ENCODE peak calls at places on chromosome 7, in four cellular contexts. S, I, L and D are unnamed samples.

GRCh38 chr7:128031901-128032604 is 816 bp upstream of the LRRC4 start:
- DNase-seq in L (peak; percentile 78), I (peak; percentile 29), S (peak; percentile 90), D (peak; percentile 87)

GRCh38 chr7:47888371-47889265 is 59.6 kb downstream of the PKD1L1 start:
- DNase-seq in L (no peak), S (no peak), I (no peak), D (no peak)

GRCh38 chr7:97013555-97013954 is 8.2 kb downstream of the DLX6 start:
- DNase-seq in S (no peak), L (no peak), I (no peak), D (no peak)

GRCh38 chr7:139774376-139774775 is 3.4 kb downstream of the HIPK2 start:
- DNase-seq in L (no peak), I (no peak), S (no peak), D (peak; percentile 85)

GRCh38 chr7:12715372-12716133 is 28.1 kb downstream of the ARL4A start:
- DNase-seq in I (no peak), L (no peak), S (peak; percentile 94), D (peak; percentile 99)

GRCh38 chr7:101814081-101814995 is 3.1 kb upstream of the CUX1 start:
- DNase-seq in L (peak; percentile 88), S (peak; percentile 92), I (peak; percentile 33), D (peak; percentile 50)

GRCh38 chr7:148670807-148671206 is 27.9 kb upstream of the CUL1 start:
- DNase-seq in I (no peak), S (no peak), L (no peak), D (no peak)

GRCh38 chr7:2103071-2103898 is 129.5 kb downstream of the MAD1L1 start:
- DNase-seq in L (no peak), S (no peak), I (no peak), D (no peak)

GRCh38 chr7:116570306-116570705 is 45.5 kb downstream of the CAV1 start:
- DNase-seq in L (no peak), I (no peak), S (no peak), D (no peak)

GRCh38 chr7:121831320-121831719 is 41.6 kb upstream of the PTPRZ1 start:
- DNase-seq in S (peak; percentile 33), I (no peak), L (no peak), D (peak; percentile 33)

GRCh38 chr7:22137026-22137425 is 191.3 kb upstream of the CDCA7L start:
- DNase-seq in I (no peak), L (no peak), S (no peak), D (peak; percentile 57)